ENCODE peak calls at places on chromosomes 5 and 9, in six cellular contexts. S is hippocampal formation; X is activated naive CD8-positive, alpha-beta T cell treated with anti-CD3 and anti-CD28 coated beads for 36 hours; Z is coronary artery; Q is NCI-H1092 treated with DMSO at 0.1 percent for 48 hours; U is Right ventricle myocardium superior. M is an unnamed sample.

GRCh38 chr5:64147849-64148441 is 17.7 kb upstream of the RNF180 start:
- DNase-seq in S (peak; percentile 46), X (no peak), Z (no peak), Q (peak; percentile 0), U (peak; percentile 71), M (no peak)

GRCh38 chr9:89701221-89701798 is 96.5 kb downstream of the GADD45G start:
- DNase-seq in S (no peak), X (peak; percentile 81), Z (no peak), Q (no peak), U (no peak), M (no peak)

GRCh38 chr9:128159073-128159783 is 837 bp upstream of the BBLN start:
- DNase-seq in S (no peak), X (peak; percentile 54), Z (no peak), Q (no peak), U (peak; percentile 46), M (no peak)

GRCh38 chr9:130660683-130661460 is 3.5 kb upstream of the PRDM12 start:
- DNase-seq in S (no peak), X (no peak), Z (no peak), Q (no peak), U (no peak), M (no peak)

GRCh38 chr5:149635394-149635793 is 54.1 kb downstream of the ARHGEF37 start:
- DNase-seq in S (no peak), X (no peak), Z (no peak), Q (no peak), U (no peak), M (no peak)

GRCh38 chr9:20562051-20562450 is 60.2 kb downstream of the MLLT3 start:
- DNase-seq in S (no peak), X (no peak), Z (no peak), Q (no peak), U (no peak), M (no peak)

GRCh38 chr9:114386361-114386885 is 1.4 kb downstream of the AKNA start:
- DNase-seq in S (no peak), X (no peak), Z (no peak), Q (no peak), U (no peak), M (no peak)

GRCh38 chr5:43165323-43165722 is 26.7 kb upstream of the NIM1K start:
- DNase-seq in S (no peak), X (no peak), Z (no peak), Q (no peak), U (no peak), M (no peak)

GRCh38 chr5:115098041-115098702 is 71.5 kb downstream of the TRIM36 start:
- DNase-seq in S (peak; percentile 10), X (peak; percentile 16), Z (no peak), Q (peak; percentile 26), U (no peak), M (no peak)

GRCh38 chr9:88161144-88161543 is 22.9 kb upstream of the SPATA31C2 start:
- DNase-seq in S (no peak), X (no peak), Z (no peak), Q (no peak), U (no peak), M (no peak)

GRCh38 chr5:125043781-125044391 is 297.4 kb upstream of the ZNF608 start:
- DNase-seq in S (no peak), X (no peak), Z (no peak), Q (peak; percentile 86), U (peak; percentile 82), M (no peak)

GRCh38 chr9:64773491-64773931 is 511.5 kb downstream of the FOXD4L5 start:
- DNase-seq in S (no peak), X (no peak), Z (peak; percentile 38), Q (no peak), U (peak; percentile 26), M (no peak)

GRCh38 chr5:1438871-1439270 is 6.4 kb downstream of the SLC6A3 start:
- DNase-seq in S (no peak), X (no peak), Z (peak; percentile 57), Q (no peak), U (no peak), M (no peak)

GRCh38 chr5:58060971-58061370 is 398.9 kb downstream of the PLK2 start:
- DNase-seq in S (no peak), X (no peak), Z (no peak), Q (no peak), U (no peak), M (no peak)

GRCh38 chr5:126938461-126938860 is 91.9 kb downstream of the MARCHF3 start:
- DNase-seq in S (no peak), X (no peak), Z (no peak), Q (no peak), U (no peak), M (no peak)

GRCh38 chr5:149251546-149251945 is 20.1 kb upstream of the AFAP1L1 start:
- DNase-seq in S (no peak), X (no peak), Z (no peak), Q (no peak), U (no peak), M (peak; percentile 39)

GRCh38 chr9:96047741-96048115 is 172.2 kb downstream of the ERCC6L2 start:
- DNase-seq in S (no peak), X (peak; percentile 48), Z (no peak), Q (no peak), U (no peak), M (no peak)

GRCh38 chr9:16029056-16029615 is 476.3 kb downstream of the CCDC171 start:
- DNase-seq in S (no peak), X (no peak), Z (no peak), Q (no peak), U (no peak), M (no peak)

GRCh38 chr9:123928471-123929176 is 1.3 kb downstream of the DENND1A start:
- DNase-seq in S (no peak), X (peak; percentile 16), Z (peak; percentile 9), Q (no peak), U (no peak), M (no peak)

GRCh38 chr9:68704804-68705635 is at the start of gene PIP5K1B:
- DNase-seq in S (no peak), X (peak; percentile 67), Z (peak; percentile 79), Q (peak; percentile 46), U (peak; percentile 85), M (peak; percentile 91)

GRCh38 chr5:135937245-135937644 is 17.5 kb downstream of the LECT2 start:
- DNase-seq in S (no peak), X (no peak), Z (no peak), Q (no peak), U (no peak), M (no peak)

GRCh38 chr9:25691786-25692185 is 13.5 kb upstream of the TUSC1 start:
- DNase-seq in S (no peak), X (no peak), Z (no peak), Q (no peak), U (no peak), M (no peak)

GRCh38 chr5:17398866-17399835 is 98.9 kb upstream of the TAF11L2 start:
- DNase-seq in S (no peak), X (no peak), Z (no peak), Q (no peak), U (no peak), M (no peak)

GRCh38 chr5:72005676-72006075 is 101.6 kb upstream of the MAP1B start:
- DNase-seq in S (no peak), X (no peak), Z (no peak), Q (peak; percentile 17), U (no peak), M (no peak)

GRCh38 chr9:138112090-138112748 is 234.6 kb downstream of the CACNA1B start:
- DNase-seq in S (no peak), X (no peak), Z (no peak), Q (no peak), U (no peak), M (no peak)

GRCh38 chr9:133987946-133988665 is 4.0 kb downstream of the VAV2 start:
- DNase-seq in S (no peak), X (no peak), Z (no peak), Q (no peak), U (no peak), M (no peak)

GRCh38 chr5:145825751-145826180 is 9.4 kb downstream of the PRELID2 start:
- DNase-seq in S (no peak), X (no peak), Z (no peak), Q (peak; percentile 37), U (no peak), M (no peak)

GRCh38 chr9:135334953-135335460 is 144.6 kb upstream of the PPP1R26 start:
- DNase-seq in S (no peak), X (no peak), Z (peak; percentile 57), Q (no peak), U (no peak), M (peak; percentile 84)

GRCh38 chr5:73118331-73119011 is 1.9 kb upstream of the TMEM171 start:
- DNase-seq in S (peak; percentile 29), X (no peak), Z (no peak), Q (peak; percentile 10), U (no peak), M (no peak)

GRCh38 chr5:73222173-73222572 is 49.2 kb downstream of the TMEM174 start:
- DNase-seq in S (no peak), X (no peak), Z (no peak), Q (no peak), U (no peak), M (no peak)

M was measured in mesenteric fat pad.